ENCODE peak calls at places on chromosomes 4 and X, in nine cellular contexts. One of them, this sample, is unnamed.

GRCh38 chr4:153222162-153222789 is 18.0 kb downstream of the TRIM2 start:
- DNase-seq in ascending aorta: no peak
- DNase-seq in GM06990: peak; percentile 43
- DNase-seq in kidney: peak; percentile 75
- DNase-seq in CD4-positive, CD25-positive, alpha-beta regulatory T cell: peak; percentile 2
- DNase-seq in cardiac muscle cell: peak; percentile 76
- DNase-seq in lung: no peak
- DNase-seq in mucosa of descending colon: peak; percentile 69
- DNase-seq in choroid plexus epithelial cell: peak; percentile 76
- DNase-seq in this sample: peak; percentile 84

GRCh38 chr4:174648859-174649258 is 126.6 kb upstream of the HPGD start:
- DNase-seq in cardiac muscle cell: no peak
- DNase-seq in CD4-positive, CD25-positive, alpha-beta regulatory T cell: no peak
- DNase-seq in GM06990: no peak
- DNase-seq in mucosa of descending colon: no peak
- DNase-seq in choroid plexus epithelial cell: no peak
- DNase-seq in kidney: no peak
- DNase-seq in lung: no peak
- DNase-seq in ascending aorta: no peak
- DNase-seq in this sample: no peak

GRCh38 chr4:143287571-143287923 is 49.1 kb upstream of the GAB1 start:
- DNase-seq in mucosa of descending colon: no peak
- DNase-seq in CD4-positive, CD25-positive, alpha-beta regulatory T cell: no peak
- DNase-seq in choroid plexus epithelial cell: no peak
- DNase-seq in kidney: no peak
- DNase-seq in GM06990: no peak
- DNase-seq in lung: no peak
- DNase-seq in cardiac muscle cell: no peak
- DNase-seq in ascending aorta: no peak
- DNase-seq in this sample: no peak

GRCh38 chr4:60590116-60590515 is 610.0 kb upstream of the ADGRL3 start:
- DNase-seq in kidney: no peak
- DNase-seq in mucosa of descending colon: no peak
- DNase-seq in CD4-positive, CD25-positive, alpha-beta regulatory T cell: no peak
- DNase-seq in choroid plexus epithelial cell: no peak
- DNase-seq in cardiac muscle cell: no peak
- DNase-seq in GM06990: no peak
- DNase-seq in lung: no peak
- DNase-seq in ascending aorta: no peak
- DNase-seq in this sample: no peak

GRCh38 chr4:38753021-38753806 is 29.6 kb downstream of the TLR10 start:
- DNase-seq in cardiac muscle cell: peak; percentile 96
- DNase-seq in choroid plexus epithelial cell: peak; percentile 99
- DNase-seq in GM06990: no peak
- DNase-seq in kidney: peak; percentile 97
- DNase-seq in CD4-positive, CD25-positive, alpha-beta regulatory T cell: no peak
- DNase-seq in mucosa of descending colon: peak; percentile 48
- DNase-seq in ascending aorta: peak; percentile 38
- DNase-seq in lung: peak; percentile 75
- DNase-seq in this sample: peak; percentile 97

GRCh38 chr4:151555151-151555945 is 146.4 kb downstream of the FHIP1A start:
- DNase-seq in lung: no peak
- DNase-seq in mucosa of descending colon: no peak
- DNase-seq in choroid plexus epithelial cell: no peak
- DNase-seq in GM06990: no peak
- DNase-seq in CD4-positive, CD25-positive, alpha-beta regulatory T cell: no peak
- DNase-seq in ascending aorta: no peak
- DNase-seq in kidney: no peak
- DNase-seq in cardiac muscle cell: no peak
- DNase-seq in this sample: no peak

GRCh38 chr4:109672173-109672572 is 31.1 kb downstream of the CASP6 start:
- DNase-seq in choroid plexus epithelial cell: peak; percentile 15
- DNase-seq in ascending aorta: no peak
- DNase-seq in cardiac muscle cell: no peak
- DNase-seq in GM06990: no peak
- DNase-seq in kidney: no peak
- DNase-seq in lung: no peak
- DNase-seq in CD4-positive, CD25-positive, alpha-beta regulatory T cell: no peak
- DNase-seq in mucosa of descending colon: no peak
- DNase-seq in this sample: no peak

GRCh38 chrX:153598541-153599191 is at the start of gene CCNQ:
- DNase-seq in CD4-positive, CD25-positive, alpha-beta regulatory T cell: no peak
- DNase-seq in GM06990: peak; percentile 70
- DNase-seq in cardiac muscle cell: peak; percentile 51
- DNase-seq in ascending aorta: no peak
- DNase-seq in mucosa of descending colon: peak; percentile 60
- DNase-seq in kidney: peak; percentile 77
- DNase-seq in lung: no peak
- DNase-seq in choroid plexus epithelial cell: peak; percentile 33
- DNase-seq in this sample: peak; percentile 34

GRCh38 chrX:138034136-138034535 is 468.2 kb downstream of the ZIC3 start:
- DNase-seq in GM06990: no peak
- DNase-seq in mucosa of descending colon: no peak
- DNase-seq in kidney: no peak
- DNase-seq in choroid plexus epithelial cell: peak; percentile 4
- DNase-seq in cardiac muscle cell: peak; percentile 11
- DNase-seq in CD4-positive, CD25-positive, alpha-beta regulatory T cell: no peak
- DNase-seq in ascending aorta: no peak
- DNase-seq in lung: no peak
- DNase-seq in this sample: no peak

GRCh38 chr4:139619644-139620043 is 46.0 kb upstream of the MGST2 start:
- DNase-seq in ascending aorta: no peak
- DNase-seq in GM06990: no peak
- DNase-seq in kidney: no peak
- DNase-seq in CD4-positive, CD25-positive, alpha-beta regulatory T cell: no peak
- DNase-seq in choroid plexus epithelial cell: peak; percentile 58
- DNase-seq in mucosa of descending colon: no peak
- DNase-seq in lung: no peak
- DNase-seq in cardiac muscle cell: peak; percentile 23
- DNase-seq in this sample: peak; percentile 53

GRCh38 chrX:49029876-49030275 is 13.3 kb downstream of the TFE3 start:
- DNase-seq in CD4-positive, CD25-positive, alpha-beta regulatory T cell: no peak
- DNase-seq in lung: no peak
- DNase-seq in mucosa of descending colon: peak; percentile 82
- DNase-seq in cardiac muscle cell: no peak
- DNase-seq in ascending aorta: no peak
- DNase-seq in kidney: peak; percentile 51
- DNase-seq in GM06990: no peak
- DNase-seq in choroid plexus epithelial cell: no peak
- DNase-seq in this sample: no peak

GRCh38 chrX:40207626-40208025 is 109.9 kb upstream of the BCOR start:
- DNase-seq in mucosa of descending colon: no peak
- DNase-seq in choroid plexus epithelial cell: no peak
- DNase-seq in kidney: no peak
- DNase-seq in ascending aorta: no peak
- DNase-seq in GM06990: no peak
- DNase-seq in lung: no peak
- DNase-seq in CD4-positive, CD25-positive, alpha-beta regulatory T cell: no peak
- DNase-seq in cardiac muscle cell: no peak
- DNase-seq in this sample: peak; percentile 42

GRCh38 chrX:103533428-103534216 is 14.3 kb upstream of the RAB40A start:
- DNase-seq in CD4-positive, CD25-positive, alpha-beta regulatory T cell: peak; percentile 46
- DNase-seq in kidney: peak; percentile 80
- DNase-seq in GM06990: no peak
- DNase-seq in ascending aorta: peak; percentile 16
- DNase-seq in cardiac muscle cell: peak; percentile 81
- DNase-seq in lung: peak; percentile 65
- DNase-seq in choroid plexus epithelial cell: peak; percentile 83
- DNase-seq in mucosa of descending colon: peak; percentile 73
- DNase-seq in this sample: peak; percentile 81

GRCh38 chr4:48777739-48778138 is 2.3 kb downstream of the FRYL start:
- DNase-seq in mucosa of descending colon: no peak
- DNase-seq in CD4-positive, CD25-positive, alpha-beta regulatory T cell: no peak
- DNase-seq in kidney: no peak
- DNase-seq in GM06990: no peak
- DNase-seq in cardiac muscle cell: no peak
- DNase-seq in choroid plexus epithelial cell: no peak
- DNase-seq in ascending aorta: no peak
- DNase-seq in lung: no peak
- DNase-seq in this sample: no peak
- H3K4me3 ChIP-seq in mucosa of descending colon: no peak overlapping the region
- H3K4me3 ChIP-seq in CD4-positive, CD25-positive, alpha-beta regulatory T cell: peak overlapping the region; percentile 80
- H3K4me3 ChIP-seq in kidney: peak overlapping the region; percentile 71
- H3K4me3 ChIP-seq in GM06990: peak overlapping the region; percentile 90
- H3K4me3 ChIP-seq in cardiac muscle cell: peak overlapping the region; percentile 58
- H3K4me3 ChIP-seq in choroid plexus epithelial cell: no peak overlapping the region
- H3K4me3 ChIP-seq in ascending aorta: peak overlapping the region; percentile 89
- H3K4me3 ChIP-seq in lung: no peak overlapping the region
- H3K4me3 ChIP-seq in this sample: peak overlapping the region; percentile 17

GRCh38 chr4:1252928-1253492 is 4.1 kb upstream of the CTBP1 start:
- DNase-seq in mucosa of descending colon: no peak
- DNase-seq in kidney: no peak
- DNase-seq in CD4-positive, CD25-positive, alpha-beta regulatory T cell: no peak
- DNase-seq in ascending aorta: no peak
- DNase-seq in choroid plexus epithelial cell: no peak
- DNase-seq in cardiac muscle cell: no peak
- DNase-seq in lung: no peak
- DNase-seq in GM06990: no peak
- DNase-seq in this sample: no peak
- H3K4me3 ChIP-seq in mucosa of descending colon: no peak overlapping the region
- H3K4me3 ChIP-seq in kidney: no peak overlapping the region
- H3K4me3 ChIP-seq in CD4-positive, CD25-positive, alpha-beta regulatory T cell: peak overlapping the region; percentile 39
- H3K4me3 ChIP-seq in ascending aorta: no peak overlapping the region
- H3K4me3 ChIP-seq in choroid plexus epithelial cell: no peak overlapping the region
- H3K4me3 ChIP-seq in cardiac muscle cell: no peak overlapping the region
- H3K4me3 ChIP-seq in lung: no peak overlapping the region
- H3K4me3 ChIP-seq in GM06990: no peak overlapping the region
- H3K4me3 ChIP-seq in this sample: no peak overlapping the region

DNA sequence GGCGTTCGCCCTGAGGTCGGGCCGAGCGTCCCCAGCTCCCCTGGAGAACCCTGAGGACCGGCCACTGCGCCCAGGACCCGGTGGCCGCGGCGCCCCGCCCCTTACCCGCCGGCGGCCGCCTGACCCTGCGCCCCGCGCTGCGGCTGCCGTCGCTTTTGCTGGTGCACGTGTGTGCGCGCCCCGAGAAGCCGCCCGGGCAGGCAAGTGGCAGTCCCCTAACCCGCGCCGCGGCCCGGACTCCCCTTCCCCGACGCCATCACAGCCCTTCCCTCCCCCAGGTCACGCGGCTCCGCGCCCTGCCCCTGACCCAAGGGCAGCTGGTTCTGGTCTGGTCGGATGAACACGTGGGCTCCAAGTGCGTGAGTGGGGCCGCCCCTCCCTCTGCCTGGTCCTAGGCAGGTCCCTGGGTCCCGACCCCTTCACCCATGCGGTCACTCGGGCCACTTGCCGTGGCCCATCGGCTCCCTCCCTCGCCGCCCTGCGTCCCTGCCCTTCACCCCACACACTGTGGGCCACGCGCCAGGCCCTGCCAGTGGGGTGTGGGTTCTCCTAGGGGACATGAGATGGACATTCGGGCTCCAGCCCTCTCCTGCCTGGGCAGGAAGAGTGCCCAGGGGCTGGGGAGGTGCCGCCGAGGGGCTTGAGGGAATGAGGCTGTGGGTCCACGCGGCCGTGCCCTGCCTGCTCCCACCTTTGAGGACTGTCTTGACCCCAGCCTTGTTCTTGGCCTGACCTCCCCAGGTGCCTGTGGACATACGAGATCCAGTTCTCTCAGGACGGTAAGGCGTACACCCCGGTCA is 8.0 kb upstream of the FGFRL1 start:
- DNase-seq in ascending aorta: no peak
- DNase-seq in lung: no peak
- DNase-seq in choroid plexus epithelial cell: no peak
- DNase-seq in mucosa of descending colon: no peak
- DNase-seq in kidney: no peak
- DNase-seq in GM06990: no peak
- DNase-seq in CD4-positive, CD25-positive, alpha-beta regulatory T cell: no peak
- DNase-seq in cardiac muscle cell: no peak
- DNase-seq in this sample: no peak
- H3K4me3 ChIP-seq in ascending aorta: no peak overlapping the region
- H3K4me3 ChIP-seq in lung: no peak overlapping the region
- H3K4me3 ChIP-seq in choroid plexus epithelial cell: no peak overlapping the region
- H3K4me3 ChIP-seq in mucosa of descending colon: no peak overlapping the region
- H3K4me3 ChIP-seq in kidney: no peak overlapping the region
- H3K4me3 ChIP-seq in GM06990: no peak overlapping the region
- H3K4me3 ChIP-seq in CD4-positive, CD25-positive, alpha-beta regulatory T cell: no peak overlapping the region
- H3K4me3 ChIP-seq in cardiac muscle cell: peak overlapping the region; percentile 13
- H3K4me3 ChIP-seq in this sample: no peak overlapping the region

GRCh38 chr4:154335588-154335987 is 156.0 kb downstream of the DCHS2 start:
- DNase-seq in choroid plexus epithelial cell: no peak
- DNase-seq in ascending aorta: no peak
- DNase-seq in lung: no peak
- DNase-seq in mucosa of descending colon: no peak
- DNase-seq in cardiac muscle cell: no peak
- DNase-seq in GM06990: no peak
- DNase-seq in kidney: no peak
- DNase-seq in CD4-positive, CD25-positive, alpha-beta regulatory T cell: no peak
- DNase-seq in this sample: no peak

GRCh38 chr4:154329939-154330338 is 161.7 kb downstream of the DCHS2 start:
- DNase-seq in mucosa of descending colon: no peak
- DNase-seq in ascending aorta: no peak
- DNase-seq in CD4-positive, CD25-positive, alpha-beta regulatory T cell: no peak
- DNase-seq in choroid plexus epithelial cell: peak; percentile 20
- DNase-seq in cardiac muscle cell: no peak
- DNase-seq in lung: no peak
- DNase-seq in GM06990: no peak
- DNase-seq in kidney: no peak
- DNase-seq in this sample: peak; percentile 69

GRCh38 chr4:154328030-154328429 is 163.6 kb downstream of the DCHS2 start:
- DNase-seq in mucosa of descending colon: no peak
- DNase-seq in choroid plexus epithelial cell: no peak
- DNase-seq in ascending aorta: no peak
- DNase-seq in CD4-positive, CD25-positive, alpha-beta regulatory T cell: no peak
- DNase-seq in kidney: no peak
- DNase-seq in lung: no peak
- DNase-seq in cardiac muscle cell: no peak
- DNase-seq in GM06990: no peak
- DNase-seq in this sample: no peak

GRCh38 chr4:154329268-154329858 is 162.2 kb downstream of the DCHS2 start:
- DNase-seq in kidney: no peak
- DNase-seq in mucosa of descending colon: no peak
- DNase-seq in cardiac muscle cell: peak; percentile 49
- DNase-seq in ascending aorta: no peak
- DNase-seq in lung: no peak
- DNase-seq in choroid plexus epithelial cell: peak; percentile 66
- DNase-seq in CD4-positive, CD25-positive, alpha-beta regulatory T cell: no peak
- DNase-seq in GM06990: no peak
- DNase-seq in this sample: peak; percentile 42

DNA sequence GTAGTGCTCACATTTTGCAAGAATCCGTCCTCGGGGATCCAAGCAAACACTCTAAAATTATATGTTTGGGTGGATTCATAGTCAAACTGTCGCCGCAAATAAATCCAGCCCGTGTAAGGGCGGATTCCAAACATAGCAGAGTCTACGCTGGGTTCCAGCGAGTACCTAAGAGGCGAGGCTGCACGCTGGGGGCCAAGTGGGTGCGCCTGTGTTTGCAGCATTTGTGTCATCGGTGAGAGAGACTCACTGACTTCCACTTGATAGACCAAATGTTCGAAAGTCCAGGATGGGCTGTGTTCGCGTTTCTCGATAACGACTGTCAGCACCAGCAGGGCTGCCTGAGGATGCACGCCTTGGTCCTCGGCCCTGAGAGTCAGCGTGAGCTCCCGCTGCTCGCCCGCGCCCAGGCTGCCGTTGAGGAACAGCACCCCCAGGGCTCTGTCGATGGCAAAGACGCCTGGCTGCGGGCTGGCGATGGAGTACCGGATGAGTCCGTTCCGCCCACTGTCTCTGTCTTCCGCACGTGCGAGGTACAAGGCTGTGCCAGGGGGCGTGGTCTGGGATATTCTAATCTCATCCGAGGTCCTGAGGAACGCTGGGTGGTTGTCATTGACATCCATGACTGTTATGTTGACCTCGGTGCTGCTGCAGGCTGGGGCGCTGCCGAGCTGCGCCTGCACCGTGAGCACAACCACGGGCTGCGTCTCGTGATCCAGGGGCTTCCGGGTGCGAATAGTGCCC is 158.7 kb downstream of the DCHS2 start:
- DNase-seq in lung: no peak
- DNase-seq in ascending aorta: no peak
- DNase-seq in kidney: peak; percentile 74
- DNase-seq in GM06990: peak; percentile 7
- DNase-seq in mucosa of descending colon: peak; percentile 32
- DNase-seq in CD4-positive, CD25-positive, alpha-beta regulatory T cell: peak; percentile 11
- DNase-seq in choroid plexus epithelial cell: no peak
- DNase-seq in cardiac muscle cell: peak; percentile 48
- DNase-seq in this sample: no peak
- H3K4me3 ChIP-seq in lung: no peak overlapping the region
- H3K4me3 ChIP-seq in ascending aorta: peak overlapping the region; percentile 55
- H3K4me3 ChIP-seq in kidney: peak overlapping the region; percentile 18
- H3K4me3 ChIP-seq in GM06990: peak overlapping the region; percentile 35
- H3K4me3 ChIP-seq in mucosa of descending colon: no peak overlapping the region
- H3K4me3 ChIP-seq in CD4-positive, CD25-positive, alpha-beta regulatory T cell: peak overlapping the region; percentile 21
- H3K4me3 ChIP-seq in choroid plexus epithelial cell: no peak overlapping the region
- H3K4me3 ChIP-seq in cardiac muscle cell: peak overlapping the region; percentile 20
- H3K4me3 ChIP-seq in this sample: peak overlapping the region; percentile 17